ENCODE peak calls at places on chromosome 5, in ten cellular contexts. U, L, R, D, O, X, Q, K, P and Z are unnamed samples.

GRCh38 chr5:109989161-109989560 is 299.4 kb downstream of the MAN2A1 start:
- DNase-seq in U (no peak), L (no peak), R (no peak), D (no peak), O (no peak), X (no peak), Q (no peak), K (no peak), P (no peak), Z (no peak)

GRCh38 chr5:145874765-145875164 is 2.0 kb upstream of the GRXCR2 start:
- DNase-seq in U (no peak), L (no peak), R (no peak), D (no peak), O (no peak), X (no peak), Q (no peak), K (no peak), P (no peak), Z (no peak)

GRCh38 chr5:170552486-170553122 is 48.8 kb downstream of the KCNIP1 start:
- DNase-seq in U (peak; percentile 9), L (peak; percentile 8), R (no peak), D (no peak), O (no peak), X (no peak), Q (peak; percentile 61), K (no peak), P (peak; percentile 82), Z (no peak)

GRCh38 chr5:80754900-80755299 is 100.1 kb upstream of the DHFR start:
- DNase-seq in U (no peak), L (peak; percentile 63), R (no peak), D (peak; percentile 51), O (no peak), X (no peak), Q (no peak), K (no peak), P (no peak), Z (no peak)

GRCh38 chr5:131264453-131265200 is 774 bp downstream of the CDC42SE2 start:
- DNase-seq in U (peak; percentile 15), L (peak; percentile 47), R (peak; percentile 43), D (peak; percentile 79), O (no peak), X (no peak), Q (no peak), K (peak; percentile 36), P (peak; percentile 67), Z (peak; percentile 65)

GRCh38 chr5:141906517-141906916 is 17.2 kb upstream of the DELE1 start:
- DNase-seq in U (no peak), L (no peak), R (no peak), D (no peak), O (no peak), X (no peak), Q (no peak), K (no peak), P (no peak), Z (no peak)

GRCh38 chr5:14665110-14665822 is 748 bp downstream of the OTULIN start:
- DNase-seq in U (peak; percentile 14), L (peak; percentile 52), R (peak; percentile 39), D (peak; percentile 54), O (peak; percentile 33), X (no peak), Q (no peak), K (no peak), P (peak; percentile 59), Z (peak; percentile 38)

GRCh38 chr5:17383526-17383925 is 114.5 kb upstream of the TAF11L2 start:
- DNase-seq in U (no peak), L (no peak), R (no peak), D (no peak), O (no peak), X (no peak), Q (no peak), K (no peak), P (no peak), Z (no peak)

DNA sequence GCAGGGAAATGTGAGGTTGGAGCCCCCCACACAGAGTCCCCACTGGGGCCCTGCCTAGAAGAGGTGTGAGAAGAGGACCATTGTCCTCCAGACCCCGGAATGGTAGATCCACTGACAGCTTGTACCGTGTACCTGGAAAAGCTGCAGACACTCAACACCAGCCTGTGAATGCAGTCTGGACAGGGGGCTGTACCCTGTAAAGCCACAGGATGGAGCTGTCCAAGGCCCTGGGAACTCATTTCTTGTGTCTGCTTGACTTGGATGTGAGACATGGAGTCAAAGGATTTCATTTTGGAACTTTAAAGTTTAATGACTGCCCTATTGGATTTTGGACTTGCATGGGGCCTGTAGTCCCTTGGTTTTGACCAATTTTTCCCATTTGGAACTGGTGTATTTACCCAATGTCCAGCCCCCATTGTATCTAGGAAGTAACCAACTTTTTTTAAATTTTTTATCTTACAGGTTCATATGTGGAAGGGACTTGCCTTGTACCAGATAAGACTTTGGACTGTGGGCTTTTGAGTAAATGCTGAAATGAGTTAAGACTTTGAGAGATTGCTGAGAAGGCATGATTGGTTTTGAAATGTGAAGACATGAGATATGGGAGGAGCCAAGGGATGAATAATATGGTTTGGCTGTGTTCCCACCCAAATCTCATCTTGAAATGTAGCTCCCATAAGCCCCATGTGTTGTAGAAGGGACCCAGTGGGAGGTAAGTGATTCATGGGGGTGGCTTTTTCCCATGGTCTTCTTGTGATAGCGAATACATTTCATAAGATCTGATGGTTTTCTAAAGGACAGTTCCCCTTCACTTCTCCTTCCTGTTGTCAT is 535.2 kb upstream of the MEF2C start:
- DNase-seq in U (no peak), L (no peak), R (no peak), D (no peak), O (no peak), X (no peak), Q (no peak), K (no peak), P (no peak), Z (no peak)
- TF ChIP-seq CTCF in U (no peak), L (no peak), R (no peak), D (no peak), O (no peak), X (no peak), Q (peak; percentile 21), K (no peak), P (peak; percentile 11), Z (no peak)

GRCh38 chr5:94785111-94785510 is 166.6 kb downstream of the SLF1 start:
- DNase-seq in U (no peak), L (peak; percentile 10), R (no peak), D (peak; percentile 23), O (no peak), X (no peak), Q (no peak), K (no peak), P (no peak), Z (no peak)
- TF ChIP-seq CTCF in U (peak; percentile 47), L (peak; percentile 29), R (peak; percentile 30), D (peak; percentile 73), O (peak; percentile 29), X (no peak), Q (peak; percentile 11), K (no peak), P (no peak), Z (no peak)

GRCh38 chr5:178207917-178208280 is 3.6 kb downstream of the HNRNPAB start:
- DNase-seq in U (no peak), L (no peak), R (no peak), D (no peak), O (no peak), X (no peak), Q (no peak), K (no peak), P (no peak), Z (no peak)

GRCh38 chr5:178209334-178210072 is 5.2 kb downstream of the HNRNPAB start:
- DNase-seq in U (no peak), L (no peak), R (no peak), D (no peak), O (no peak), X (no peak), Q (no peak), K (no peak), P (no peak), Z (no peak)

GRCh38 chr5:178207183-178207916 is 3.0 kb downstream of the HNRNPAB start:
- DNase-seq in U (no peak), L (peak; percentile 57), R (no peak), D (no peak), O (no peak), X (no peak), Q (peak; percentile 60), K (peak; percentile 56), P (no peak), Z (peak; percentile 96)

GRCh38 chr5:178210073-178210526 is 5.8 kb downstream of the HNRNPAB start:
- DNase-seq in U (no peak), L (no peak), R (no peak), D (no peak), O (no peak), X (no peak), Q (no peak), K (no peak), P (no peak), Z (no peak)

GRCh38 chr5:178208540-178209227 is 4.4 kb downstream of the HNRNPAB start:
- DNase-seq in U (no peak), L (peak; percentile 39), R (no peak), D (peak; percentile 37), O (no peak), X (no peak), Q (no peak), K (no peak), P (no peak), Z (no peak)
- TF ChIP-seq CTCF in U (peak; percentile 43), L (no peak), R (no peak), D (peak; percentile 61), O (no peak), X (no peak), Q (peak; percentile 23), K (no peak), P (no peak), Z (no peak)

GRCh38 chr5:77239126-77239741 is 28.8 kb downstream of the PDE8B start:
- DNase-seq in U (no peak), L (peak; percentile 51), R (peak; percentile 13), D (peak; percentile 31), O (peak; percentile 23), X (peak; percentile 30), Q (no peak), K (no peak), P (no peak), Z (peak; percentile 31)
- TF ChIP-seq CTCF in U (peak; percentile 52), L (no peak), R (peak; percentile 40), D (peak; percentile 75), O (peak; percentile 41), X (peak; percentile 20), Q (peak; percentile 53), K (no peak), P (peak; percentile 42), Z (no peak)

DNA sequence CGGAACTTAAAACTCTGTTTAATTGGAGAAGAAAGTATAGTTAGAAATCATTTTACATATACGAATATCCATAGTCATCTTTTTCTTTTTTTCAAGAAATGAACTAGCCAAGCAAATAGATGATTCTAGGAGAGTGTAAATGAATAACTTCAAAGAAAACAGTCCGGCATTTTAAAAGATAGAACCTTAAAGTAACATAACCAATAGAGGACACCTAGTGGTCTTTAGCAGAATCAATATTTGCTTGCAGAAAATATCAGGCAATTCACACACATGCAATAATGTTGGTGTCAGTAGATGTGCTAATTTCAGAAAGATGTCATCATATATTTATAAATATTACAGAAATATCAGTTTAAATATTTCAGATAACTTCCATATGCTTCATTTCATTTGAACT is 57.1 kb downstream of the HCN1 start:
- DNase-seq in U (no peak), L (no peak), R (peak; percentile 22), D (no peak), O (no peak), X (no peak), Q (no peak), K (no peak), P (peak; percentile 35), Z (peak; percentile 7)
- TF ChIP-seq CTCF in U (peak; percentile 66), L (no peak), R (peak; percentile 73), D (peak; percentile 57), O (no peak), X (no peak), Q (peak; percentile 37), K (no peak), P (no peak), Z (peak; percentile 34)